ENCODE peak calls at places on chromosomes 11 and 22, in seven cellular contexts. L is T follicular helper cell, N is GM12865, R is gastrocnemius medialis, S is NCI-H774, K is RCC 7860, V is NCI-H345. B is an unnamed sample.

GRCh38 chr11:11415786-11416390 is 62.8 kb upstream of the CSNK2A3 start:
- DNase-seq in K (no peak), S (no peak), V (no peak), R (no peak), N (no peak), L (no peak), B (no peak)

GRCh38 chr11:122781378-122782040 is 56.8 kb upstream of the CRTAM start:
- DNase-seq in V (peak; percentile 82), K (peak; percentile 65), R (peak; percentile 76), S (peak; percentile 42), L (peak; percentile 49), N (peak; percentile 76), B (peak; percentile 4)

GRCh38 chr22:49235463-49236300 is 592.0 kb downstream of the BRD1 start:
- DNase-seq in S (peak; percentile 59), V (peak; percentile 85), R (no peak), K (no peak), N (no peak), L (no peak), B (peak; percentile 76)

GRCh38 chr22:29266564-29267461 is 968 bp downstream of the RHBDD3 start:
- DNase-seq in L (no peak), S (no peak), N (peak; percentile 22), K (no peak), R (no peak), V (no peak), B (no peak)

GRCh38 chr11:118084247-118084646 is 2.5 kb downstream of the SMIM35 start:
- DNase-seq in L (no peak), V (no peak), S (no peak), K (no peak), R (peak; percentile 50), N (no peak), B (no peak)

GRCh38 chr11:86249307-86250098 is 5.0 kb downstream of the EED start:
- DNase-seq in N (no peak), S (no peak), K (no peak), R (no peak), L (no peak), V (no peak), B (no peak)

GRCh38 chr11:104146421-104146820 is 17.5 kb downstream of the PDGFD start:
- DNase-seq in L (no peak), S (peak; percentile 21), V (peak; percentile 42), R (no peak), K (no peak), N (no peak), B (peak; percentile 9)

GRCh38 chr22:34992672-34993071 is 73.3 kb upstream of the ISX start:
- DNase-seq in R (no peak), S (no peak), V (no peak), N (peak; percentile 56), K (peak; percentile 10), L (no peak), B (no peak)

GRCh38 chr11:67357831-67358555 is 4.6 kb upstream of the POLD4 start:
- DNase-seq in K (peak; percentile 67), R (no peak), N (no peak), S (no peak), L (no peak), V (no peak), B (no peak)

GRCh38 chr11:100727410-100727809 is 40.3 kb downstream of the ARHGAP42 start:
- DNase-seq in N (no peak), R (peak; percentile 27), V (no peak), K (peak; percentile 43), L (no peak), S (no peak), B (no peak)

GRCh38 chr11:115145316-115145715 is 358.9 kb downstream of the CADM1 start:
- DNase-seq in N (no peak), K (no peak), S (no peak), R (no peak), L (no peak), V (no peak), B (no peak)

GRCh38 chr11:68773521-68774187 is 22.3 kb upstream of the TESMIN start:
- DNase-seq in V (no peak), S (no peak), L (no peak), N (no peak), K (no peak), R (no peak), B (no peak)

GRCh38 chr11:65315866-65316233 is 1.2 kb downstream of the CDC42EP2 start:
- DNase-seq in S (no peak), L (no peak), R (no peak), N (no peak), V (no peak), K (no peak), B (no peak)

GRCh38 chr11:7046474-7046873 is 26.2 kb downstream of the NLRP14 start:
- DNase-seq in K (no peak), S (no peak), N (no peak), V (no peak), R (no peak), L (no peak), B (no peak)

GRCh38 chr22:37212174-37212906 is at the start of gene SSTR3:
- DNase-seq in N (no peak), S (no peak), R (no peak), K (no peak), L (no peak), V (no peak), B (no peak)

GRCh38 chr11:1017269-1018005 is 19.1 kb downstream of the MUC6 start:
- DNase-seq in K (no peak), S (no peak), N (no peak), L (no peak), V (no peak), R (no peak), B (no peak)

GRCh38 chr11:120020981-120021380 is 116.9 kb downstream of the TRIM29 start:
- DNase-seq in V (no peak), K (no peak), L (no peak), N (no peak), R (no peak), S (no peak), B (no peak)

GRCh38 chr11:96413408-96413807 is 23.6 kb downstream of the JRKL start:
- DNase-seq in V (no peak), K (no peak), L (no peak), S (no peak), N (no peak), R (no peak), B (no peak)

GRCh38 chr11:78562398-78562797 is 12.3 kb downstream of the NARS2 start:
- DNase-seq in N (no peak), R (no peak), S (no peak), L (no peak), K (peak; percentile 15), V (no peak), B (no peak)

GRCh38 chr11:108766596-108767173 is 101.8 kb downstream of the DDX10 start:
- DNase-seq in L (no peak), V (no peak), S (no peak), R (no peak), N (no peak), K (peak; percentile 38), B (no peak)

GRCh38 chr11:1836011-1836945 is 1.5 kb downstream of the SYT8 start:
- DNase-seq in V (no peak), S (no peak), R (peak; percentile 14), K (no peak), N (no peak), L (no peak), B (no peak)

GRCh38 chr22:38455530-38456271 is 702 bp upstream of the KCNJ4 start:
- DNase-seq in L (no peak), N (peak; percentile 41), R (no peak), S (no peak), K (no peak), V (peak; percentile 58), B (no peak)

GRCh38 chr11:10581481-10582019 is 13.1 kb upstream of the LYVE1 start:
- DNase-seq in K (no peak), V (no peak), R (peak; percentile 45), L (no peak), S (no peak), N (no peak), B (no peak)

GRCh38 chr22:40491990-40492631 is 121.7 kb downstream of the SGSM3 start:
- DNase-seq in R (peak; percentile 25), S (no peak), K (no peak), L (no peak), V (no peak), N (peak; percentile 92), B (no peak)

GRCh38 chr11:100863080-100863581 is 176.0 kb downstream of the ARHGAP42 start:
- DNase-seq in N (peak; percentile 63), V (no peak), K (peak; percentile 33), S (no peak), R (peak; percentile 18), L (no peak), B (no peak)

B was measured in NCI-H510A.